ENCODE peak calls at places on chromosomes 11 and 22, in eight cellular contexts. One of them, this sample, is unnamed.

GRCh38 chr11:121473064-121473777 is 20.5 kb upstream of the SORL1-AS1 start:
- DNase-seq in stimulated activated CD8-positive, alpha-beta memory T cell treated with anti-CD3 and anti-CD28 coated beads, Interleukin-4, amount 100 ng/mL, for 24 hours: no peak
- DNase-seq in GM03348: peak; percentile 66
- DNase-seq in Peyer's patch: no peak
- DNase-seq in lower leg skin: no peak
- DNase-seq in B cell: no peak
- DNase-seq in head of caudate nucleus: peak; percentile 78
- DNase-seq in anterior cingulate cortex: peak; percentile 17
- DNase-seq in this sample: no peak

GRCh38 chr11:69665669-69666068 is 9.5 kb downstream of the LTO1 start:
- DNase-seq in stimulated activated CD8-positive, alpha-beta memory T cell treated with anti-CD3 and anti-CD28 coated beads, Interleukin-4, amount 100 ng/mL, for 24 hours: no peak
- DNase-seq in GM03348: no peak
- DNase-seq in Peyer's patch: no peak
- DNase-seq in lower leg skin: peak; percentile 62
- DNase-seq in B cell: no peak
- DNase-seq in head of caudate nucleus: no peak
- DNase-seq in anterior cingulate cortex: no peak
- DNase-seq in this sample: peak; percentile 44

GRCh38 chr11:35523351-35523768 is 2.1 kb downstream of the PAMR1 start:
- DNase-seq in stimulated activated CD8-positive, alpha-beta memory T cell treated with anti-CD3 and anti-CD28 coated beads, Interleukin-4, amount 100 ng/mL, for 24 hours: no peak
- DNase-seq in GM03348: peak; percentile 34
- DNase-seq in Peyer's patch: no peak
- DNase-seq in lower leg skin: no peak
- DNase-seq in B cell: no peak
- DNase-seq in head of caudate nucleus: no peak
- DNase-seq in anterior cingulate cortex: no peak
- DNase-seq in this sample: no peak

GRCh38 chr11:103091810-103092524 is at the start of gene DCUN1D5:
- DNase-seq in stimulated activated CD8-positive, alpha-beta memory T cell treated with anti-CD3 and anti-CD28 coated beads, Interleukin-4, amount 100 ng/mL, for 24 hours: peak; percentile 93
- DNase-seq in GM03348: peak; percentile 97
- DNase-seq in Peyer's patch: peak; percentile 95
- DNase-seq in lower leg skin: peak; percentile 99
- DNase-seq in B cell: peak; percentile 94
- DNase-seq in head of caudate nucleus: peak; percentile 98
- DNase-seq in anterior cingulate cortex: peak; percentile 93
- DNase-seq in this sample: peak; percentile 97

GRCh38 chr11:122743949-122744876 is 88.7 kb downstream of the UBASH3B start:
- DNase-seq in stimulated activated CD8-positive, alpha-beta memory T cell treated with anti-CD3 and anti-CD28 coated beads, Interleukin-4, amount 100 ng/mL, for 24 hours: peak; percentile 68
- DNase-seq in GM03348: no peak
- DNase-seq in Peyer's patch: peak; percentile 90
- DNase-seq in lower leg skin: peak; percentile 88
- DNase-seq in B cell: peak; percentile 72
- DNase-seq in head of caudate nucleus: peak; percentile 30
- DNase-seq in anterior cingulate cortex: no peak
- DNase-seq in this sample: peak; percentile 37

GRCh38 chr11:77560605-77561004 is 29.1 kb upstream of the AQP11 start:
- DNase-seq in stimulated activated CD8-positive, alpha-beta memory T cell treated with anti-CD3 and anti-CD28 coated beads, Interleukin-4, amount 100 ng/mL, for 24 hours: no peak
- DNase-seq in GM03348: peak; percentile 27
- DNase-seq in Peyer's patch: no peak
- DNase-seq in lower leg skin: no peak
- DNase-seq in B cell: no peak
- DNase-seq in head of caudate nucleus: no peak
- DNase-seq in anterior cingulate cortex: no peak
- DNase-seq in this sample: no peak

GRCh38 chr11:71996946-71997345 is 1.8 kb upstream of the IL18BP start:
- DNase-seq in stimulated activated CD8-positive, alpha-beta memory T cell treated with anti-CD3 and anti-CD28 coated beads, Interleukin-4, amount 100 ng/mL, for 24 hours: no peak
- DNase-seq in GM03348: no peak
- DNase-seq in Peyer's patch: peak; percentile 27
- DNase-seq in lower leg skin: no peak
- DNase-seq in B cell: peak; percentile 39
- DNase-seq in head of caudate nucleus: no peak
- DNase-seq in anterior cingulate cortex: no peak
- DNase-seq in this sample: no peak

GRCh38 chr11:113006916-113007445 is 45.8 kb downstream of the NCAM1 start:
- DNase-seq in stimulated activated CD8-positive, alpha-beta memory T cell treated with anti-CD3 and anti-CD28 coated beads, Interleukin-4, amount 100 ng/mL, for 24 hours: no peak
- DNase-seq in GM03348: no peak
- DNase-seq in Peyer's patch: no peak
- DNase-seq in lower leg skin: no peak
- DNase-seq in B cell: no peak
- DNase-seq in head of caudate nucleus: no peak
- DNase-seq in anterior cingulate cortex: no peak
- DNase-seq in this sample: no peak

GRCh38 chr11:104813532-104813931 is 84.7 kb downstream of the CASP12 start:
- DNase-seq in stimulated activated CD8-positive, alpha-beta memory T cell treated with anti-CD3 and anti-CD28 coated beads, Interleukin-4, amount 100 ng/mL, for 24 hours: no peak
- DNase-seq in GM03348: no peak
- DNase-seq in Peyer's patch: no peak
- DNase-seq in lower leg skin: no peak
- DNase-seq in B cell: no peak
- DNase-seq in head of caudate nucleus: no peak
- DNase-seq in anterior cingulate cortex: no peak
- DNase-seq in this sample: no peak

GRCh38 chr11:57360991-57361390 is 20.0 kb downstream of the PRG3 start:
- DNase-seq in stimulated activated CD8-positive, alpha-beta memory T cell treated with anti-CD3 and anti-CD28 coated beads, Interleukin-4, amount 100 ng/mL, for 24 hours: no peak
- DNase-seq in GM03348: no peak
- DNase-seq in Peyer's patch: no peak
- DNase-seq in lower leg skin: no peak
- DNase-seq in B cell: no peak
- DNase-seq in head of caudate nucleus: no peak
- DNase-seq in anterior cingulate cortex: no peak
- DNase-seq in this sample: no peak

GRCh38 chr11:31651822-31652221 is 142.3 kb downstream of the ELP4 start:
- DNase-seq in stimulated activated CD8-positive, alpha-beta memory T cell treated with anti-CD3 and anti-CD28 coated beads, Interleukin-4, amount 100 ng/mL, for 24 hours: no peak
- DNase-seq in GM03348: no peak
- DNase-seq in Peyer's patch: no peak
- DNase-seq in lower leg skin: no peak
- DNase-seq in B cell: no peak
- DNase-seq in head of caudate nucleus: no peak
- DNase-seq in anterior cingulate cortex: no peak
- DNase-seq in this sample: no peak

GRCh38 chr22:40714514-40714966 is 35.3 kb downstream of the MCHR1 start:
- DNase-seq in stimulated activated CD8-positive, alpha-beta memory T cell treated with anti-CD3 and anti-CD28 coated beads, Interleukin-4, amount 100 ng/mL, for 24 hours: no peak
- DNase-seq in GM03348: no peak
- DNase-seq in Peyer's patch: no peak
- DNase-seq in lower leg skin: no peak
- DNase-seq in B cell: no peak
- DNase-seq in head of caudate nucleus: no peak
- DNase-seq in anterior cingulate cortex: peak; percentile 33
- DNase-seq in this sample: no peak

GRCh38 chr11:97454988-97455387 is 1065.2 kb downstream of the JRKL start:
- DNase-seq in stimulated activated CD8-positive, alpha-beta memory T cell treated with anti-CD3 and anti-CD28 coated beads, Interleukin-4, amount 100 ng/mL, for 24 hours: no peak
- DNase-seq in GM03348: no peak
- DNase-seq in Peyer's patch: no peak
- DNase-seq in lower leg skin: no peak
- DNase-seq in B cell: no peak
- DNase-seq in head of caudate nucleus: no peak
- DNase-seq in anterior cingulate cortex: no peak
- DNase-seq in this sample: no peak

GRCh38 chr11:72014761-72015320 is 16.1 kb downstream of the IL18BP start:
- DNase-seq in stimulated activated CD8-positive, alpha-beta memory T cell treated with anti-CD3 and anti-CD28 coated beads, Interleukin-4, amount 100 ng/mL, for 24 hours: no peak
- DNase-seq in GM03348: no peak
- DNase-seq in Peyer's patch: no peak
- DNase-seq in lower leg skin: peak; percentile 84
- DNase-seq in B cell: no peak
- DNase-seq in head of caudate nucleus: no peak
- DNase-seq in anterior cingulate cortex: no peak
- DNase-seq in this sample: no peak

GRCh38 chr22:20960609-20961008 is 6.4 kb upstream of the AIFM3 start:
- DNase-seq in stimulated activated CD8-positive, alpha-beta memory T cell treated with anti-CD3 and anti-CD28 coated beads, Interleukin-4, amount 100 ng/mL, for 24 hours: no peak
- DNase-seq in GM03348: no peak
- DNase-seq in Peyer's patch: no peak
- DNase-seq in lower leg skin: no peak
- DNase-seq in B cell: no peak
- DNase-seq in head of caudate nucleus: no peak
- DNase-seq in anterior cingulate cortex: no peak
- DNase-seq in this sample: no peak

GRCh38 chr11:118230088-118230487 is 5.3 kb upstream of the JAML start:
- DNase-seq in stimulated activated CD8-positive, alpha-beta memory T cell treated with anti-CD3 and anti-CD28 coated beads, Interleukin-4, amount 100 ng/mL, for 24 hours: no peak
- DNase-seq in GM03348: no peak
- DNase-seq in Peyer's patch: no peak
- DNase-seq in lower leg skin: no peak
- DNase-seq in B cell: no peak
- DNase-seq in head of caudate nucleus: no peak
- DNase-seq in anterior cingulate cortex: no peak
- DNase-seq in this sample: no peak

GRCh38 chr22:28282346-28282745 is 363.3 kb upstream of the PITPNB start:
- DNase-seq in stimulated activated CD8-positive, alpha-beta memory T cell treated with anti-CD3 and anti-CD28 coated beads, Interleukin-4, amount 100 ng/mL, for 24 hours: no peak
- DNase-seq in GM03348: peak; percentile 46
- DNase-seq in Peyer's patch: no peak
- DNase-seq in lower leg skin: no peak
- DNase-seq in B cell: no peak
- DNase-seq in head of caudate nucleus: no peak
- DNase-seq in anterior cingulate cortex: no peak
- DNase-seq in this sample: no peak

GRCh38 chr11:87143663-87144062 is 105.9 kb downstream of the TMEM135 start:
- DNase-seq in stimulated activated CD8-positive, alpha-beta memory T cell treated with anti-CD3 and anti-CD28 coated beads, Interleukin-4, amount 100 ng/mL, for 24 hours: no peak
- DNase-seq in GM03348: no peak
- DNase-seq in Peyer's patch: no peak
- DNase-seq in lower leg skin: no peak
- DNase-seq in B cell: no peak
- DNase-seq in head of caudate nucleus: no peak
- DNase-seq in anterior cingulate cortex: no peak
- DNase-seq in this sample: no peak

This sample was measured in tibial artery.